ENCODE peak calls at places on chromosomes 7 and 10, in ten cellular contexts. M, Q, S, H, U, P, Z, F, Y and X are unnamed samples.

GRCh38 chr7:80581472-80581871 is 57.0 kb upstream of the CD36 start:
- DNase-seq in F (no peak), P (no peak), S (no peak), Z (no peak), Y (no peak), H (no peak), Q (no peak), M (no peak), U (no peak), X (no peak)

GRCh38 chr10:77648472-77648871 is 10.9 kb upstream of the KCNMA1 start:
- DNase-seq in H (no peak), P (no peak), U (no peak), S (no peak), Z (no peak), F (no peak), Y (no peak), M (no peak), Q (no peak), X (no peak)

GRCh38 chr7:106568680-106569499 is 92.1 kb downstream of the CCDC71L start:
- DNase-seq in U (peak), F (peak), Q (peak), H (no peak), S (peak), Y (no peak), Z (no peak), P (no peak), M (peak), X (no peak)

GRCh38 chr10:26384600-26384999 is 53.5 kb upstream of the APBB1IP start:
- DNase-seq in U (no peak), F (no peak), H (no peak), M (no peak), Q (no peak), P (no peak), Z (no peak), S (no peak), Y (no peak), X (no peak)

GRCh38 chr10:74114041-74114448 is 36.6 kb downstream of the AP3M1 start:
- DNase-seq in M (no peak), Q (no peak), F (no peak), Z (no peak), S (no peak), H (no peak), U (no peak), P (no peak), Y (no peak), X (peak)

GRCh38 chr7:106017657-106018056 is 54.6 kb downstream of the CDHR3 start:
- DNase-seq in S (no peak), Z (no peak), H (no peak), Y (no peak), U (no peak), F (peak), Q (no peak), M (no peak), P (no peak), X (no peak)

GRCh38 chr7:155202106-155202871 is 95.4 kb upstream of the INSIG1 start:
- DNase-seq in U (no peak), S (no peak), Z (no peak), Q (no peak), Y (no peak), M (peak), F (no peak), P (no peak), H (no peak), X (no peak)

GRCh38 chr7:135664046-135664589 is 1.8 kb downstream of the STMP1 start:
- DNase-seq in H (no peak), Z (no peak), U (no peak), F (no peak), S (no peak), M (peak), Y (no peak), Q (no peak), P (no peak), X (no peak)

GRCh38 chr10:131088619-131089018 is 222.9 kb downstream of the TCERG1L start:
- DNase-seq in H (no peak), F (no peak), P (no peak), U (no peak), Y (no peak), S (no peak), M (peak), Q (no peak), Z (no peak), X (no peak)

GRCh38 chr7:100428199-100428966 is at the start of gene ZCWPW1:
- DNase-seq in F (peak), U (peak), P (peak), Y (peak), H (peak), Z (peak), S (peak), Q (peak), M (peak), X (peak)

GRCh38 chr10:75058142-75058541 is 53.3 kb upstream of the SAMD8 start:
- DNase-seq in F (no peak), Q (peak), M (no peak), S (peak), Y (no peak), P (no peak), U (no peak), H (no peak), Z (no peak), X (no peak)

GRCh38 chr7:28703054-28703765 is 254.9 kb downstream of the TRIL start:
- DNase-seq in Q (no peak), F (no peak), Y (no peak), H (no peak), M (no peak), U (peak), P (no peak), S (no peak), Z (no peak), X (no peak)

GRCh38 chr10:108957681-108958080 is 965.6 kb downstream of the XPNPEP1 start:
- DNase-seq in Q (peak), Y (no peak), U (no peak), Z (no peak), M (no peak), S (peak), P (no peak), F (no peak), H (no peak), X (no peak)

GRCh38 chr10:62760401-62760800 is 44.1 kb upstream of the ADO start:
- DNase-seq in Y (no peak), H (no peak), Q (no peak), U (no peak), F (no peak), S (no peak), Z (no peak), M (peak), P (no peak), X (no peak)

GRCh38 chr10:132101529-132101928 is 35.8 kb downstream of the JAKMIP3 start:
- DNase-seq in U (no peak), P (no peak), M (no peak), S (no peak), F (no peak), Z (no peak), Y (no peak), H (no peak), Q (no peak), X (no peak)

GRCh38 chr10:54402576-54402975 is 398.5 kb downstream of the PCDH15 start:
- DNase-seq in Z (no peak), P (no peak), S (no peak), Q (no peak), H (no peak), F (peak), U (no peak), M (peak), Y (no peak), X (no peak)

GRCh38 chr10:113480828-113481502 is 71.9 kb upstream of the HABP2 start:
- DNase-seq in Z (no peak), Q (no peak), H (no peak), S (no peak), P (no peak), F (peak), U (no peak), M (no peak), Y (no peak), X (no peak)

GRCh38 chr7:98872328-98872924 is 2.6 kb upstream of the TMEM130 start:
- DNase-seq in U (no peak), Y (peak), Q (no peak), S (no peak), H (no peak), M (peak), P (no peak), Z (no peak), F (no peak), X (no peak)

GRCh38 chr10:101814466-101815041 is 3.7 kb downstream of the OGA start:
- DNase-seq in Y (no peak), P (no peak), M (no peak), Z (no peak), S (no peak), U (no peak), F (no peak), Q (peak), H (no peak), X (no peak)

GRCh38 chr7:9719303-9719702 is 1254.4 kb upstream of the PHF14 start:
- DNase-seq in H (no peak), S (no peak), Z (no peak), F (no peak), Q (no peak), U (no peak), P (no peak), Y (no peak), M (no peak), X (no peak)

GRCh38 chr10:84534168-84534567 is 205.8 kb downstream of the CCSER2 start:
- DNase-seq in S (no peak), P (no peak), M (no peak), U (no peak), Y (no peak), Z (no peak), Q (no peak), F (no peak), H (no peak), X (no peak)

GRCh38 chr10:110172155-110172554 is 35.2 kb upstream of the MXI1 start:
- DNase-seq in Z (no peak), U (no peak), F (no peak), H (no peak), Y (no peak), Q (no peak), P (no peak), M (no peak), S (no peak), X (no peak)

GRCh38 chr10:91349381-91349780 is 60.8 kb upstream of the HECTD2 start:
- DNase-seq in Z (no peak), S (peak), Q (peak), Y (no peak), H (no peak), U (no peak), P (no peak), M (no peak), F (no peak), X (no peak)

GRCh38 chr7:107961399-107961798 is 41.6 kb downstream of the LAMB1 start:
- DNase-seq in H (no peak), Q (no peak), S (no peak), U (no peak), Z (no peak), Y (no peak), P (no peak), M (no peak), F (peak), X (no peak)

GRCh38 chr7:101754432-101755159 is 62.8 kb upstream of the CUX1 start:
- DNase-seq in H (peak), Y (no peak), U (no peak), Q (no peak), F (no peak), M (peak), P (no peak), S (peak), Z (no peak), X (no peak)